ENCODE peak calls at places on chromosomes 2 and 18, in ten cellular contexts. One of them, this sample, is unnamed.

GRCh38 chr18:13232971-13233565 is 14.5 kb downstream of the LDLRAD4 start:
- DNase-seq in lower lobe of right lung: peak
- DNase-seq in cardiac muscle cell: no peak
- DNase-seq in AG09309: no peak
- DNase-seq in CD8-positive, alpha-beta T cell: no peak
- DNase-seq in heart left ventricle: no peak
- DNase-seq in HFFc6: no peak
- DNase-seq in thoracic aorta: no peak
- DNase-seq in choroid plexus epithelial cell: no peak
- DNase-seq in mammary epithelial cell: no peak
- DNase-seq in this sample: no peak

GRCh38 chr2:234033885-234034284 is 16.6 kb upstream of the SPP2 start:
- DNase-seq in AG09309: no peak
- DNase-seq in choroid plexus epithelial cell: no peak
- DNase-seq in thoracic aorta: no peak
- DNase-seq in CD8-positive, alpha-beta T cell: no peak
- DNase-seq in mammary epithelial cell: no peak
- DNase-seq in heart left ventricle: no peak
- DNase-seq in cardiac muscle cell: no peak
- DNase-seq in lower lobe of right lung: no peak
- DNase-seq in HFFc6: no peak
- DNase-seq in this sample: no peak

GRCh38 chr2:164737612-164738081 is 104.0 kb downstream of the COBLL1 start:
- DNase-seq in HFFc6: peak
- DNase-seq in AG09309: peak
- DNase-seq in thoracic aorta: no peak
- DNase-seq in cardiac muscle cell: peak
- DNase-seq in mammary epithelial cell: peak
- DNase-seq in choroid plexus epithelial cell: peak
- DNase-seq in heart left ventricle: peak
- DNase-seq in CD8-positive, alpha-beta T cell: no peak
- DNase-seq in lower lobe of right lung: peak
- DNase-seq in this sample: no peak

GRCh38 chr2:155633060-155633839 is 699.3 kb downstream of the NR4A2 start:
- DNase-seq in AG09309: no peak
- DNase-seq in mammary epithelial cell: no peak
- DNase-seq in heart left ventricle: no peak
- DNase-seq in choroid plexus epithelial cell: no peak
- DNase-seq in CD8-positive, alpha-beta T cell: no peak
- DNase-seq in thoracic aorta: no peak
- DNase-seq in cardiac muscle cell: no peak
- DNase-seq in lower lobe of right lung: no peak
- DNase-seq in HFFc6: no peak
- DNase-seq in this sample: no peak

GRCh38 chr2:15279181-15279876 is 281.8 kb downstream of the NBAS start:
- DNase-seq in lower lobe of right lung: no peak
- DNase-seq in CD8-positive, alpha-beta T cell: no peak
- DNase-seq in heart left ventricle: no peak
- DNase-seq in thoracic aorta: no peak
- DNase-seq in mammary epithelial cell: no peak
- DNase-seq in cardiac muscle cell: peak
- DNase-seq in AG09309: no peak
- DNase-seq in choroid plexus epithelial cell: no peak
- DNase-seq in HFFc6: no peak
- DNase-seq in this sample: no peak

GRCh38 chr2:201377218-201377617 is 20.1 kb upstream of the FLACC1 start:
- DNase-seq in CD8-positive, alpha-beta T cell: no peak
- DNase-seq in mammary epithelial cell: no peak
- DNase-seq in AG09309: no peak
- DNase-seq in HFFc6: no peak
- DNase-seq in choroid plexus epithelial cell: no peak
- DNase-seq in cardiac muscle cell: no peak
- DNase-seq in thoracic aorta: no peak
- DNase-seq in heart left ventricle: no peak
- DNase-seq in lower lobe of right lung: no peak
- DNase-seq in this sample: no peak

GRCh38 chr2:207189040-207189439 is 23.3 kb upstream of the KLF7 start:
- DNase-seq in thoracic aorta: no peak
- DNase-seq in choroid plexus epithelial cell: no peak
- DNase-seq in HFFc6: no peak
- DNase-seq in AG09309: no peak
- DNase-seq in mammary epithelial cell: no peak
- DNase-seq in CD8-positive, alpha-beta T cell: no peak
- DNase-seq in heart left ventricle: no peak
- DNase-seq in lower lobe of right lung: no peak
- DNase-seq in cardiac muscle cell: no peak
- DNase-seq in this sample: no peak

GRCh38 chr2:232889876-232890401 is 19.9 kb downstream of the SNORC start:
- DNase-seq in lower lobe of right lung: no peak
- DNase-seq in mammary epithelial cell: no peak
- DNase-seq in CD8-positive, alpha-beta T cell: no peak
- DNase-seq in choroid plexus epithelial cell: no peak
- DNase-seq in cardiac muscle cell: no peak
- DNase-seq in HFFc6: no peak
- DNase-seq in AG09309: no peak
- DNase-seq in heart left ventricle: no peak
- DNase-seq in thoracic aorta: no peak
- DNase-seq in this sample: no peak

GRCh38 chr2:213316001-213316735 is 31.9 kb downstream of the SPAG16 start:
- DNase-seq in lower lobe of right lung: no peak
- DNase-seq in CD8-positive, alpha-beta T cell: no peak
- DNase-seq in cardiac muscle cell: no peak
- DNase-seq in AG09309: no peak
- DNase-seq in mammary epithelial cell: peak
- DNase-seq in thoracic aorta: no peak
- DNase-seq in heart left ventricle: no peak
- DNase-seq in HFFc6: no peak
- DNase-seq in choroid plexus epithelial cell: peak
- DNase-seq in this sample: no peak

GRCh38 chr2:200765995-200766660 is 45.6 kb upstream of the BZW1 start:
- DNase-seq in thoracic aorta: no peak
- DNase-seq in lower lobe of right lung: no peak
- DNase-seq in choroid plexus epithelial cell: no peak
- DNase-seq in CD8-positive, alpha-beta T cell: no peak
- DNase-seq in mammary epithelial cell: peak
- DNase-seq in cardiac muscle cell: no peak
- DNase-seq in heart left ventricle: no peak
- DNase-seq in AG09309: no peak
- DNase-seq in HFFc6: no peak
- DNase-seq in this sample: no peak

GRCh38 chr2:66082576-66082975 is 352.3 kb upstream of the MEIS1 start:
- DNase-seq in mammary epithelial cell: no peak
- DNase-seq in thoracic aorta: no peak
- DNase-seq in choroid plexus epithelial cell: no peak
- DNase-seq in HFFc6: no peak
- DNase-seq in CD8-positive, alpha-beta T cell: no peak
- DNase-seq in AG09309: no peak
- DNase-seq in cardiac muscle cell: no peak
- DNase-seq in lower lobe of right lung: no peak
- DNase-seq in heart left ventricle: no peak
- DNase-seq in this sample: no peak

GRCh38 chr18:49756135-49756534 is 57.2 kb downstream of the ACAA2 start:
- DNase-seq in lower lobe of right lung: no peak
- DNase-seq in heart left ventricle: no peak
- DNase-seq in cardiac muscle cell: no peak
- DNase-seq in mammary epithelial cell: no peak
- DNase-seq in thoracic aorta: no peak
- DNase-seq in choroid plexus epithelial cell: no peak
- DNase-seq in AG09309: no peak
- DNase-seq in HFFc6: no peak
- DNase-seq in CD8-positive, alpha-beta T cell: no peak
- DNase-seq in this sample: no peak

GRCh38 chr2:171652411-171652775 is 34.9 kb upstream of the DYNC1I2 start:
- DNase-seq in HFFc6: peak
- DNase-seq in mammary epithelial cell: peak
- DNase-seq in thoracic aorta: no peak
- DNase-seq in choroid plexus epithelial cell: peak
- DNase-seq in heart left ventricle: no peak
- DNase-seq in cardiac muscle cell: no peak
- DNase-seq in AG09309: no peak
- DNase-seq in CD8-positive, alpha-beta T cell: no peak
- DNase-seq in lower lobe of right lung: no peak
- DNase-seq in this sample: no peak

GRCh38 chr2:219285894-219286425 is 6.8 kb downstream of the DNAJB2 start:
- DNase-seq in heart left ventricle: no peak
- DNase-seq in HFFc6: no peak
- DNase-seq in lower lobe of right lung: no peak
- DNase-seq in AG09309: no peak
- DNase-seq in CD8-positive, alpha-beta T cell: no peak
- DNase-seq in cardiac muscle cell: peak
- DNase-seq in mammary epithelial cell: no peak
- DNase-seq in thoracic aorta: no peak
- DNase-seq in choroid plexus epithelial cell: peak
- DNase-seq in this sample: no peak

GRCh38 chr2:39433586-39434195 is 3.4 kb downstream of the MAP4K3 start:
- DNase-seq in heart left ventricle: no peak
- DNase-seq in HFFc6: no peak
- DNase-seq in choroid plexus epithelial cell: peak
- DNase-seq in lower lobe of right lung: no peak
- DNase-seq in thoracic aorta: no peak
- DNase-seq in mammary epithelial cell: no peak
- DNase-seq in AG09309: no peak
- DNase-seq in CD8-positive, alpha-beta T cell: no peak
- DNase-seq in cardiac muscle cell: peak
- DNase-seq in this sample: no peak

GRCh38 chr2:102034683-102035606 is 43.2 kb downstream of the IL1R2 start:
- DNase-seq in CD8-positive, alpha-beta T cell: no peak
- DNase-seq in AG09309: no peak
- DNase-seq in cardiac muscle cell: no peak
- DNase-seq in HFFc6: no peak
- DNase-seq in choroid plexus epithelial cell: no peak
- DNase-seq in thoracic aorta: no peak
- DNase-seq in mammary epithelial cell: no peak
- DNase-seq in heart left ventricle: no peak
- DNase-seq in lower lobe of right lung: no peak
- DNase-seq in this sample: no peak
- TF ChIP-seq CTCF in CD8-positive, alpha-beta T cell: no peak
- TF ChIP-seq CTCF in AG09309: no peak
- TF ChIP-seq CTCF in cardiac muscle cell: no peak
- TF ChIP-seq CTCF in HFFc6: no peak
- TF ChIP-seq CTCF in choroid plexus epithelial cell: no peak
- TF ChIP-seq CTCF in thoracic aorta: no peak
- TF ChIP-seq CTCF in mammary epithelial cell: no peak
- TF ChIP-seq CTCF in heart left ventricle: no peak
- TF ChIP-seq CTCF in lower lobe of right lung: no peak
- TF ChIP-seq CTCF in this sample: no peak

GRCh38 chr2:221068123-221068522 is 504.0 kb downstream of the EPHA4 start:
- DNase-seq in HFFc6: no peak
- DNase-seq in choroid plexus epithelial cell: peak
- DNase-seq in cardiac muscle cell: no peak
- DNase-seq in mammary epithelial cell: no peak
- DNase-seq in heart left ventricle: no peak
- DNase-seq in CD8-positive, alpha-beta T cell: no peak
- DNase-seq in thoracic aorta: no peak
- DNase-seq in lower lobe of right lung: no peak
- DNase-seq in AG09309: no peak
- DNase-seq in this sample: no peak
- TF ChIP-seq CTCF in HFFc6: peak
- TF ChIP-seq CTCF in choroid plexus epithelial cell: peak
- TF ChIP-seq CTCF in cardiac muscle cell: no peak
- TF ChIP-seq CTCF in mammary epithelial cell: peak
- TF ChIP-seq CTCF in heart left ventricle: peak
- TF ChIP-seq CTCF in CD8-positive, alpha-beta T cell: no peak
- TF ChIP-seq CTCF in thoracic aorta: no peak
- TF ChIP-seq CTCF in lower lobe of right lung: no peak
- TF ChIP-seq CTCF in AG09309: no peak
- TF ChIP-seq CTCF in this sample: no peak

GRCh38 chr2:41410011-41410410 is 637.8 kb upstream of the PKDCC start:
- DNase-seq in CD8-positive, alpha-beta T cell: no peak
- DNase-seq in cardiac muscle cell: no peak
- DNase-seq in AG09309: no peak
- DNase-seq in lower lobe of right lung: no peak
- DNase-seq in heart left ventricle: no peak
- DNase-seq in choroid plexus epithelial cell: no peak
- DNase-seq in mammary epithelial cell: no peak
- DNase-seq in thoracic aorta: no peak
- DNase-seq in HFFc6: no peak
- DNase-seq in this sample: no peak
- TF ChIP-seq CTCF in CD8-positive, alpha-beta T cell: no peak
- TF ChIP-seq CTCF in cardiac muscle cell: no peak
- TF ChIP-seq CTCF in AG09309: no peak
- TF ChIP-seq CTCF in lower lobe of right lung: no peak
- TF ChIP-seq CTCF in heart left ventricle: no peak
- TF ChIP-seq CTCF in choroid plexus epithelial cell: no peak
- TF ChIP-seq CTCF in mammary epithelial cell: peak
- TF ChIP-seq CTCF in thoracic aorta: no peak
- TF ChIP-seq CTCF in HFFc6: no peak
- TF ChIP-seq CTCF in this sample: no peak

DNA sequence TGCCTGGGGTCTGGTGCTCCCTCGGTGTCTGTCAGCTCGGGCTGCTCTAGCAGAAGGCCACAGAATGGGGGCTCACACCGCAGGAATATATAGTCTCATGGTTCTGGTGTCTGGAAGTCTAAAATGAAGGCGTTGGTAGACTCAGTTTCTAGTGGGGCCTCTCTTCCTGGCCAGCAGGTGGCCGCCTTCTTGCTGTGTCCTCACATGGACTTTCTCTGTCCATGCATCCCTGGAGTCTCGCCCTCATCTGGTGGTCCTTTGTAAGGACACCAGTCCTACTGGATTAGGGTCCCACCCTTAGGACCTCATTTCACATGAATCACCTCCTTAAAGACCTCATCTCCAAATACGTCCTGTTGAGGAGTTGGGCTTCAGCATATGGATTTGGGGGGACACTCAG is 65.7 kb downstream of the RRM2 start:
- DNase-seq in mammary epithelial cell: peak
- DNase-seq in choroid plexus epithelial cell: peak
- DNase-seq in thoracic aorta: no peak
- DNase-seq in lower lobe of right lung: no peak
- DNase-seq in cardiac muscle cell: no peak
- DNase-seq in CD8-positive, alpha-beta T cell: no peak
- DNase-seq in HFFc6: peak
- DNase-seq in AG09309: no peak
- DNase-seq in heart left ventricle: no peak
- DNase-seq in this sample: no peak
- TF ChIP-seq CTCF in mammary epithelial cell: peak
- TF ChIP-seq CTCF in choroid plexus epithelial cell: peak
- TF ChIP-seq CTCF in thoracic aorta: no peak
- TF ChIP-seq CTCF in lower lobe of right lung: no peak
- TF ChIP-seq CTCF in cardiac muscle cell: peak
- TF ChIP-seq CTCF in CD8-positive, alpha-beta T cell: no peak
- TF ChIP-seq CTCF in HFFc6: peak
- TF ChIP-seq CTCF in AG09309: peak
- TF ChIP-seq CTCF in heart left ventricle: no peak
- TF ChIP-seq CTCF in this sample: no peak